ENCODE peak calls at places on chromosomes 4 and X, in four cellular contexts. V is RCC 7860, J is NCI-H1092 treated with DMSO at 0.1 percent for 48 hours, O is heart left ventricle. L is an unnamed sample.

GRCh38 chrX:29043751-29044150 is 456.5 kb downstream of the IL1RAPL1 start:
- DNase-seq in V (no peak), J (no peak), O (no peak), L (no peak)

GRCh38 chr4:15779336-15779735 is 1.2 kb downstream of the CD38 start:
- DNase-seq in V (no peak), J (no peak), O (peak), L (peak)

GRCh38 chr4:63563288-63564014 is 845.8 kb downstream of the TECRL start:
- DNase-seq in V (no peak), J (peak), O (no peak), L (no peak)

GRCh38 chr4:8277356-8278008 is 7.9 kb downstream of the HTRA3 start:
- DNase-seq in V (no peak), J (no peak), O (peak), L (no peak)

GRCh38 chr4:31573554-31573953 is 853.4 kb downstream of the PCDH7 start:
- DNase-seq in V (no peak), J (no peak), O (no peak), L (no peak)

GRCh38 chr4:102869569-102870227 is 906 bp downstream of the CISD2 start:
- DNase-seq in V (peak), J (peak), O (no peak), L (no peak)

GRCh38 chrX:24860140-24860539 is 155.6 kb downstream of the ARX start:
- DNase-seq in V (no peak), J (no peak), O (no peak), L (no peak)

GRCh38 chr4:112840061-112840460 is 203.1 kb downstream of the LARP7 start:
- DNase-seq in V (peak), J (no peak), O (no peak), L (no peak)

GRCh38 chr4:86481429-86481828 is 112.7 kb upstream of the PTPN13 start:
- DNase-seq in V (no peak), J (no peak), O (no peak), L (no peak)

GRCh38 chrX:154409222-154409871 is at the start of gene DNASE1L1:
- DNase-seq in V (peak), J (no peak), O (peak), L (no peak)

GRCh38 chr4:95362906-95363578 is 185.7 kb downstream of the UNC5C start:
- DNase-seq in V (no peak), J (peak), O (no peak), L (peak)

GRCh38 chrX:43551590-43551989 is 104.5 kb upstream of the MAOA start:
- DNase-seq in V (peak), J (no peak), O (no peak), L (no peak)

GRCh38 chr4:87075876-87076275 is 141.1 kb downstream of the AFF1 start:
- DNase-seq in V (no peak), J (no peak), O (no peak), L (no peak)

GRCh38 chrX:41122664-41123257 is 37.5 kb downstream of the USP9X start:
- DNase-seq in V (no peak), J (no peak), O (no peak), L (no peak)

L was measured in HuH-7.